ENCODE peak calls at places on chromosome 10, in four cellular contexts. One of them, this sample, is unnamed.

GRCh38 chr10:127406018-127406550 is 143.0 kb upstream of the NPS start:
- DNase-seq in neuronal stem cell: no peak
- DNase-seq in lung: no peak
- DNase-seq in kidney glomerular epithelial cell: no peak
- DNase-seq in this sample: no peak

GRCh38 chr10:120034236-120034635 is 141.7 kb downstream of the SEC23IP start:
- DNase-seq in neuronal stem cell: no peak
- DNase-seq in lung: no peak
- DNase-seq in kidney glomerular epithelial cell: no peak
- DNase-seq in this sample: no peak

GRCh38 chr10:74406006-74406405 is 255.0 kb downstream of the ADK start:
- DNase-seq in neuronal stem cell: no peak
- DNase-seq in lung: no peak
- DNase-seq in kidney glomerular epithelial cell: no peak
- DNase-seq in this sample: no peak

GRCh38 chr10:79229830-79230562 is 117.3 kb upstream of the PPIF start:
- DNase-seq in neuronal stem cell: peak; percentile 55
- DNase-seq in lung: no peak
- DNase-seq in kidney glomerular epithelial cell: no peak
- DNase-seq in this sample: no peak

GRCh38 chr10:95818663-95819062 is 62.7 kb downstream of the ENTPD1 start:
- DNase-seq in neuronal stem cell: no peak
- DNase-seq in lung: no peak
- DNase-seq in kidney glomerular epithelial cell: peak; percentile 83
- DNase-seq in this sample: no peak

GRCh38 chr10:124229516-124230051 is 136.2 kb upstream of the CHST15 start:
- DNase-seq in neuronal stem cell: no peak
- DNase-seq in lung: no peak
- DNase-seq in kidney glomerular epithelial cell: no peak
- DNase-seq in this sample: no peak

GRCh38 chr10:17075510-17075909 is 54.1 kb downstream of the CUBN start:
- DNase-seq in neuronal stem cell: no peak
- DNase-seq in lung: no peak
- DNase-seq in kidney glomerular epithelial cell: peak; percentile 92
- DNase-seq in this sample: no peak

GRCh38 chr10:111079241-111079760 is 2.5 kb downstream of the ADRA2A start:
- DNase-seq in neuronal stem cell: no peak
- DNase-seq in lung: peak; percentile 25
- DNase-seq in kidney glomerular epithelial cell: no peak
- DNase-seq in this sample: no peak

GRCh38 chr10:87503892-87504291 is 801 bp upstream of the MINPP1 start:
- DNase-seq in neuronal stem cell: no peak
- DNase-seq in lung: no peak
- DNase-seq in kidney glomerular epithelial cell: no peak
- DNase-seq in this sample: no peak

GRCh38 chr10:88347022-88347421 is 236.1 kb downstream of the RNLS start:
- DNase-seq in neuronal stem cell: no peak
- DNase-seq in lung: no peak
- DNase-seq in kidney glomerular epithelial cell: no peak
- DNase-seq in this sample: no peak

GRCh38 chr10:113087082-113088029 is 137.3 kb downstream of the TCF7L2 start:
- DNase-seq in neuronal stem cell: no peak
- DNase-seq in lung: peak; percentile 67
- DNase-seq in kidney glomerular epithelial cell: peak; percentile 98
- DNase-seq in this sample: no peak

GRCh38 chr10:101655581-101655980 is 39.4 kb downstream of the FBXW4 start:
- DNase-seq in neuronal stem cell: no peak
- DNase-seq in lung: no peak
- DNase-seq in kidney glomerular epithelial cell: no peak
- DNase-seq in this sample: no peak

GRCh38 chr10:110671788-110672579 is 27.8 kb downstream of the RBM20 start:
- DNase-seq in neuronal stem cell: peak; percentile 63
- DNase-seq in lung: peak; percentile 61
- DNase-seq in kidney glomerular epithelial cell: peak; percentile 70
- DNase-seq in this sample: peak; percentile 69

GRCh38 chr10:43230101-43230908 is 36.6 kb downstream of the RASGEF1A start:
- DNase-seq in neuronal stem cell: no peak
- DNase-seq in lung: no peak
- DNase-seq in kidney glomerular epithelial cell: no peak
- DNase-seq in this sample: no peak

GRCh38 chr10:101388671-101389276 is 34.8 kb downstream of the BTRC start:
- DNase-seq in neuronal stem cell: no peak
- DNase-seq in lung: no peak
- DNase-seq in kidney glomerular epithelial cell: no peak
- DNase-seq in this sample: no peak

GRCh38 chr10:31650010-31650409 is 278.6 kb downstream of the ARHGAP12 start:
- DNase-seq in neuronal stem cell: no peak
- DNase-seq in lung: peak; percentile 42
- DNase-seq in kidney glomerular epithelial cell: no peak
- DNase-seq in this sample: peak; percentile 16

GRCh38 chr10:5888843-5889623 is 660 bp downstream of the ANKRD16 start:
- DNase-seq in neuronal stem cell: peak; percentile 61
- DNase-seq in lung: peak; percentile 37
- DNase-seq in kidney glomerular epithelial cell: peak; percentile 1
- DNase-seq in this sample: peak; percentile 42

GRCh38 chr10:71736570-71737355 is 17.2 kb upstream of the C10orf105 start:
- DNase-seq in neuronal stem cell: no peak
- DNase-seq in lung: no peak
- DNase-seq in kidney glomerular epithelial cell: no peak
- DNase-seq in this sample: peak; percentile 28

GRCh38 chr10:52653510-52653909 is 119.1 kb downstream of the MBL2 start:
- DNase-seq in neuronal stem cell: no peak
- DNase-seq in lung: no peak
- DNase-seq in kidney glomerular epithelial cell: no peak
- DNase-seq in this sample: no peak

GRCh38 chr10:89147256-89147655 is 59.9 kb downstream of the CH25H start:
- DNase-seq in neuronal stem cell: no peak
- DNase-seq in lung: no peak
- DNase-seq in kidney glomerular epithelial cell: peak; percentile 5
- DNase-seq in this sample: no peak

GRCh38 chr10:107767185-107767584 is 602.7 kb upstream of the SORCS1 start:
- DNase-seq in neuronal stem cell: no peak
- DNase-seq in lung: no peak
- DNase-seq in kidney glomerular epithelial cell: peak; percentile 18
- DNase-seq in this sample: no peak

GRCh38 chr10:124296813-124297788 is 121.6 kb downstream of the OAT start:
- DNase-seq in neuronal stem cell: no peak
- DNase-seq in lung: no peak
- DNase-seq in kidney glomerular epithelial cell: no peak
- DNase-seq in this sample: no peak

GRCh38 chr10:102837230-102837721 is at the start of gene CYP17A1:
- DNase-seq in neuronal stem cell: no peak
- DNase-seq in lung: peak; percentile 56
- DNase-seq in kidney glomerular epithelial cell: peak; percentile 91
- DNase-seq in this sample: peak; percentile 98

GRCh38 chr10:100357073-100357858 is 10.2 kb downstream of the SCD start:
- DNase-seq in neuronal stem cell: no peak
- DNase-seq in lung: no peak
- DNase-seq in kidney glomerular epithelial cell: no peak
- DNase-seq in this sample: no peak

GRCh38 chr10:35821339-35821911 is 179.3 kb upstream of the FZD8 start:
- DNase-seq in neuronal stem cell: no peak
- DNase-seq in lung: no peak
- DNase-seq in kidney glomerular epithelial cell: peak; percentile 84
- DNase-seq in this sample: no peak

GRCh38 chr10:14259696-14260595 is 70.8 kb downstream of the FRMD4A start:
- DNase-seq in neuronal stem cell: no peak
- DNase-seq in lung: no peak
- DNase-seq in kidney glomerular epithelial cell: peak; percentile 40
- DNase-seq in this sample: peak; percentile 8

GRCh38 chr10:127863231-127863825 is 29.4 kb downstream of the CLRN3 start:
- DNase-seq in neuronal stem cell: no peak
- DNase-seq in lung: no peak
- DNase-seq in kidney glomerular epithelial cell: no peak
- DNase-seq in this sample: no peak

GRCh38 chr10:13003004-13003403 is 1.5 kb upstream of the CCDC3 start:
- DNase-seq in neuronal stem cell: no peak
- DNase-seq in lung: no peak
- DNase-seq in kidney glomerular epithelial cell: no peak
- DNase-seq in this sample: no peak

GRCh38 chr10:14507156-14507555 is 176.4 kb upstream of the FRMD4A start:
- DNase-seq in neuronal stem cell: no peak
- DNase-seq in lung: no peak
- DNase-seq in kidney glomerular epithelial cell: no peak
- DNase-seq in this sample: no peak

GRCh38 chr10:33521904-33522303 is 187.4 kb upstream of the NRP1 start:
- DNase-seq in neuronal stem cell: no peak
- DNase-seq in lung: no peak
- DNase-seq in kidney glomerular epithelial cell: no peak
- DNase-seq in this sample: no peak

GRCh38 chr10:14648042-14648765 is 126.5 kb downstream of the FAM107B start:
- DNase-seq in neuronal stem cell: peak; percentile 82
- DNase-seq in lung: peak; percentile 63
- DNase-seq in kidney glomerular epithelial cell: peak; percentile 68
- DNase-seq in this sample: peak; percentile 80

GRCh38 chr10:65183236-65183635 is 1662.0 kb downstream of the REEP3 start:
- DNase-seq in neuronal stem cell: no peak
- DNase-seq in lung: no peak
- DNase-seq in kidney glomerular epithelial cell: no peak
- DNase-seq in this sample: no peak

GRCh38 chr10:106336874-106337273 is 827.6 kb downstream of the SORCS1 start:
- DNase-seq in neuronal stem cell: no peak
- DNase-seq in lung: no peak
- DNase-seq in kidney glomerular epithelial cell: no peak
- DNase-seq in this sample: no peak